ENCODE peak calls at places on chromosome 20, in six cellular contexts. One of them, this sample, is unnamed.

GRCh38 chr20:1619861-1620444 is at the start of gene SIRPB1:
- DNase-seq in right lobe of liver: no peak
- DNase-seq in tibial nerve: no peak
- DNase-seq in Calu3: no peak
- DNase-seq in GM18507: no peak
- DNase-seq in LoVo: no peak
- DNase-seq in this sample: no peak

GRCh38 chr20:63091901-63092659 is 85.3 kb upstream of the BHLHE23 start:
- DNase-seq in tibial nerve: no peak
- DNase-seq in LoVo: no peak
- DNase-seq in right lobe of liver: peak
- DNase-seq in Calu3: no peak
- DNase-seq in GM18507: no peak
- DNase-seq in this sample: no peak

GRCh38 chr20:47362361-47363219 is 6.1 kb upstream of the ZMYND8 start:
- DNase-seq in Calu3: no peak
- DNase-seq in GM18507: no peak
- DNase-seq in tibial nerve: no peak
- DNase-seq in right lobe of liver: peak
- DNase-seq in LoVo: no peak
- DNase-seq in this sample: no peak

GRCh38 chr20:32839227-32839981 is 19.3 kb upstream of the EFCAB8 start:
- DNase-seq in tibial nerve: no peak
- DNase-seq in GM18507: no peak
- DNase-seq in Calu3: no peak
- DNase-seq in LoVo: no peak
- DNase-seq in right lobe of liver: no peak
- DNase-seq in this sample: peak

GRCh38 chr20:61830241-61830930 is 235.3 kb downstream of the TAF4 start:
- DNase-seq in Calu3: no peak
- DNase-seq in right lobe of liver: peak
- DNase-seq in LoVo: no peak
- DNase-seq in tibial nerve: no peak
- DNase-seq in GM18507: no peak
- DNase-seq in this sample: no peak

GRCh38 chr20:24633026-24633425 is 163.6 kb downstream of the SYNDIG1 start:
- DNase-seq in Calu3: no peak
- DNase-seq in right lobe of liver: no peak
- DNase-seq in GM18507: no peak
- DNase-seq in tibial nerve: no peak
- DNase-seq in LoVo: no peak
- DNase-seq in this sample: peak

GRCh38 chr20:2697768-2698167 is 5.2 kb downstream of the EBF4 start:
- DNase-seq in GM18507: no peak
- DNase-seq in LoVo: no peak
- DNase-seq in right lobe of liver: no peak
- DNase-seq in tibial nerve: no peak
- DNase-seq in Calu3: no peak
- DNase-seq in this sample: no peak

GRCh38 chr20:59749293-59749680 is 144.9 kb downstream of the PHACTR3 start:
- DNase-seq in GM18507: no peak
- DNase-seq in Calu3: no peak
- DNase-seq in right lobe of liver: no peak
- DNase-seq in LoVo: no peak
- DNase-seq in tibial nerve: no peak
- DNase-seq in this sample: no peak

GRCh38 chr20:18839507-18840247 is 26.1 kb downstream of the SCP2D1 start:
- DNase-seq in tibial nerve: no peak
- DNase-seq in right lobe of liver: no peak
- DNase-seq in GM18507: no peak
- DNase-seq in LoVo: no peak
- DNase-seq in Calu3: no peak
- DNase-seq in this sample: no peak

GRCh38 chr20:46562373-46563169 is 12.1 kb upstream of the OCSTAMP start:
- DNase-seq in Calu3: peak
- DNase-seq in right lobe of liver: no peak
- DNase-seq in GM18507: peak
- DNase-seq in tibial nerve: peak
- DNase-seq in LoVo: peak
- DNase-seq in this sample: no peak

GRCh38 chr20:47370850-47371782 is 14.6 kb upstream of the ZMYND8 start:
- DNase-seq in LoVo: no peak
- DNase-seq in tibial nerve: no peak
- DNase-seq in Calu3: no peak
- DNase-seq in right lobe of liver: peak
- DNase-seq in GM18507: no peak
- DNase-seq in this sample: no peak

GRCh38 chr20:18613553-18613952 is 25.7 kb downstream of the DTD1 start:
- DNase-seq in tibial nerve: no peak
- DNase-seq in LoVo: no peak
- DNase-seq in right lobe of liver: no peak
- DNase-seq in Calu3: no peak
- DNase-seq in GM18507: no peak
- DNase-seq in this sample: no peak

GRCh38 chr20:44586289-44586911 is 4.0 kb downstream of the PKIG start:
- DNase-seq in LoVo: no peak
- DNase-seq in GM18507: peak
- DNase-seq in Calu3: no peak
- DNase-seq in right lobe of liver: no peak
- DNase-seq in tibial nerve: no peak
- DNase-seq in this sample: no peak